ENCODE peak calls at places on chromosome 20, in five cellular contexts. Z is SK-N-SH, V is GM12878, T is HepG2, N is K562. O is an unnamed sample.

GRCh38 chr20:58479666-58480454 is 35.3 kb downstream of the APCDD1L start:
- DNase-seq in V (no peak), Z (no peak), N (no peak), T (no peak), O (no peak)

GRCh38 chr20:22586645-22587310 is 2.4 kb upstream of the FOXA2 start:
- DNase-seq in T (peak), N (peak), V (no peak), Z (peak), O (no peak)

GRCh38 chr20:37443596-37443995 is 77.5 kb upstream of the NNAT start:
- DNase-seq in N (no peak), Z (no peak), V (no peak), T (no peak), O (no peak)

GRCh38 chr20:25147716-25148115 is 47.8 kb upstream of the ENTPD6 start:
- DNase-seq in V (no peak), T (no peak), Z (no peak), N (no peak), O (no peak)

GRCh38 chr20:46710149-46710913 is 882 bp downstream of the SLC2A10 start:
- DNase-seq in T (no peak), V (no peak), Z (no peak), N (no peak), O (no peak)

GRCh38 chr20:5297280-5298004 is 19.3 kb downstream of the PROKR2 start:
- DNase-seq in T (peak), Z (peak), N (no peak), V (no peak), O (no peak)

GRCh38 chr20:9241721-9242427 is 173.0 kb downstream of the PLCB4 start:
- DNase-seq in Z (no peak), N (no peak), T (no peak), V (no peak), O (no peak)

GRCh38 chr20:44780226-44780625 is 30.1 kb downstream of the RIMS4 start:
- DNase-seq in T (peak), Z (no peak), N (peak), V (no peak), O (no peak)

GRCh38 chr20:36854343-36855240 is 21.3 kb upstream of the TLDC2 start:
- DNase-seq in T (no peak), Z (no peak), N (no peak), V (no peak), O (no peak)

GRCh38 chr20:19785173-19785799 is 27.2 kb downstream of the RIN2 start:
- DNase-seq in V (no peak), T (no peak), N (no peak), Z (no peak), O (no peak)

GRCh38 chr20:25011261-25011660 is 18.7 kb upstream of the APMAP start:
- DNase-seq in T (no peak), Z (no peak), N (no peak), V (no peak), O (no peak)

GRCh38 chr20:717817-718216 is 42.2 kb upstream of the SCRT2 start:
- DNase-seq in V (no peak), T (no peak), N (no peak), Z (no peak), O (no peak)

GRCh38 chr20:63373996-63374395 is 12.8 kb upstream of the CHRNA4 start:
- DNase-seq in N (no peak), V (no peak), T (no peak), Z (no peak), O (no peak)

GRCh38 chr20:63374532-63374931 is 13.4 kb upstream of the CHRNA4 start:
- DNase-seq in Z (no peak), N (no peak), V (no peak), T (no peak), O (no peak)

GRCh38 chr20:63371346-63371865 is 10.3 kb upstream of the CHRNA4 start:
- DNase-seq in N (no peak), V (no peak), Z (no peak), T (no peak), O (no peak)

GRCh38 chr20:63375438-63375837 is 14.3 kb upstream of the CHRNA4 start:
- DNase-seq in V (no peak), N (no peak), Z (no peak), T (no peak), O (no peak)

DNA sequence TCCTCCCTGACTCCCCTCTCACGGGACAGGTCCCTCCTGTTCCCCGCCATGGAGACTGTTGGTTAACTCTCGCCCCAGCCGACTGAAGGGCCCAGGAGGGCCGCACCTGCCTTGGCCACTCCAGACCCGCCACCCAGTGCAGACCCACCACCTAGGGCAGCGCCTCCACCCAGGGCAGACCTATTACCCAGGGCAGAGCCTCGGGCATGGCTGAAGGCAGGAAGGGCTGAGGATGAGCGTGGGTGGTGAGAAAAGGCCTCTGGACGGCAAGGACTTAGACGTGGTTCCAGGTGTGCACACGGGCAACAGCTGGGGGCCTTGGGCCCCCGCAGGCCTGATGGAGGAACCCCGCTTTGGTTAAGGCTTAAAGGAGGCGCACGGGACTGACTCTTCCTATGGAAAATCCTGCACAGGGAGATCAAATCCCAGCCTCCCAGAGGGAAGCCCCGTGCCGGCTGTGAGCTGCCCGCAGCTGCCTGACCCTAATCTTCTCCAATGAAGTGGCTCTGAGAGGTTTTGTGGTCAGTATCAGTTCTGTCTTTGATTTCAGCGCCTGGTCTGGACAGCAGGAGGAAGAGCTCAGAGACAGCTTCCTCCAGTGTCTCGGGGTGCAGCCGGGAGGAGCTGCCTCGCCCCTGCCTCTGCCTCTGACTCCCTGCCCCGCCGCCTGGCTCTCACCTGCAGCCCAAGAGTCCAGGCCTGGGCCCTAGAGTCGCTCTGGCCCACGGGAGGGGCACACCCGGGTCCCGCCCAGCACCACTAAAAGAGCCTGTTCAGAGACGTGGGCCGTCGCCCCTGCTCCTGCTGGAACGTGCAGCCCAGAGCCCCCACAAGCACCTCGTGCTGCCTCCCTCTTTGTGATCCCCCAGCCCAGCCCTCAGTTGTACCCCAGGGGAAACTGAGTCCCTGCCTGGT is 12.1 kb upstream of the CHRNA4 start:
- DNase-seq in T (no peak), V (no peak), N (no peak), Z (no peak), O (no peak)
- TF ChIP-seq ZBTB33 in T (no peak), V (no peak), N (no peak), Z (no peak), O (no peak)

DNA sequence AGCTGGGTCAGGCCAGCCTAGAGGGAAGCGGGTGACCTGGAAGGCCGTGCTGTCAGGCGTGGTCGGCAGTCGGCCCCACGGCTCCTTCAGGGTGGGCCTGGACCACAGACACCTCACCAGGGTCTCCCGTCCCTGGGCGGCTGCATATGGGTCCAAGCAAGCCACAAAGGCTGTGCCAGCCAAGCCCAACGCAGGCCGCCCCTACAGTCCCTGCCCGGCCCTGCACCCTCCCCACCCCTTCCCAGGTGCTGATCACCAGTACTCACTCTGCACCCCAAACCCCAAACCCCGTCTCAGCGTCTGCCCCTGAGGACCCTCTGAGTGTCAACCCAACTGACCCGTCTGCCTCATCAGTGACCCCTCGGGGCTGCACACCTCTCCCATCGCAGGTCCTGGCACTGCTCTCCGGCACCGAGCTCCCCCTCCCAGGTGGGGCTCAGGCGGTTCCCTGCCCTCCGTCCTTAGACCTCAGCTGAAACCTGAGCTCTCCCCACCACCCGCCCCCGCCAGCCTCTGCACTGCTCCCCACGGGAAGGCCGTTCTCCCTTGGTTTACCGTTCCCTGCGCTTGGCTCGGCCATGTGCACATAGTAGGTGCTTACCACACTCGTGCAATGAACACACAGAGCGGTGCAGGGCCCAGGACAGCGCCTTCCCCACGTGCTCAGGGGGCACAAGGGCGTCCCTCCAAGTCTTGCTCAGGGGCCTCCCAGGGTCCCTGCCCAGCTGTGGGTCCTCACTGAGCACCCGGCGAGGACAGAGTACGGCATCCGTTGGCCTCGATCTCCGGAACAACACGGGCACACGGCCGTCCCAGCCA is 1.4 kb upstream of the PPDPF start:
- DNase-seq in V (no peak), Z (peak), N (no peak), T (no peak), O (no peak)
- TF ChIP-seq ZBTB33 in V (no peak), Z (no peak), N (no peak), T (no peak), O (no peak)

GRCh38 chr20:42604998-42605970 is 584.4 kb downstream of the PTPRT start:
- DNase-seq in V (no peak), T (no peak), Z (no peak), N (no peak), O (no peak)
- TF ChIP-seq ZBTB33 in V (no peak), T (no peak), Z (no peak), N (no peak), O (no peak)

DNA sequence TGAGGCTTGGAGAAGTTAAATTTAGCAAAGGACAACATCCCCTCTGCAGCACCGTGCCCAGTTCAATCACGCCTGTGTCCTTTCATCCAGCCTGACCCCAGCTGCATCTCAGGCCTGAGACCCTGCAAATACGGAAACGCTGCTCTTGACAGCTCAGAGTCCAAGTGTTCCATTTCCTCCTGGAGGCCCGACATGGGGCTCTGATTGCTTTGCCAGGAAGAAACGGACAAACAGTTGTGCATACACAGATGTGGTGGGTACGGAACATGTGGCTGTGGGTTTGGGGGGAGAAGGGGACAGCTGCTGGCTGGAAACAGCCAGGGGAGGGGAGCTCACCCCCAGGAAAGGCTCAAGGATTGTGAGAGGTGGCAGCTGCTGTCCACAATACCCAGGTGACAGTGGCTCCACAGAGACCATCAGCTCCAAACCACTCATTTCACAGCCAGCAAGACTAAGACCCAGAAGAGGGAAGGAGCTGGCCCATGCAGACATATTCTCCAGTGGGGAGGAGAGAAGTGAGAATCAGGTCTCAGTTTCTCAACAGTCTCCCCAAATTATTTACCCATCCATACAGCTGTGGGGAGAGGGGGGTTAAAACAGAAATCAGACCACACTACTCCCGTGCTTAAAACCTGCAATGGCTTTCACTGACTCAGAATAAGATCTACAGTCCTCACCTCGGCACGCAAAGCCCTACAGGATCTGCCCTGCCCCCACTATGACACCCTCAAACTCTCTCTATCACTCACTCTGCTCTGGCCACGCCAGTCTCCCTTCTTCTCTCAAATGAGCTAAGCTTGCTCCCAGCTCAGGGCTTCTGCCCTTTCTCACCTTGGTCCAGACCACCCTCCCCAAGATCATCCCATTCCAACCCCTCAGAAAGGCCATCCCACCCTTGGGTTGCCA is 89.1 kb downstream of the PREX1 start:
- DNase-seq in T (peak), N (no peak), Z (no peak), V (peak), O (no peak)
- TF ChIP-seq ZBTB33 in T (peak), N (no peak), Z (no peak), V (peak), O (no peak)

GRCh38 chr20:34350095-34350494 is 13.0 kb upstream of the ITCH start:
- DNase-seq in V (no peak), Z (no peak), T (no peak), N (no peak), O (no peak)
- TF ChIP-seq ZBTB33 in V (no peak), Z (no peak), T (no peak), N (no peak), O (no peak)

GRCh38 chr20:32282461-32282860 is 5.0 kb downstream of the KIF3B start:
- DNase-seq in V (no peak), N (no peak), T (no peak), Z (no peak), O (no peak)

GRCh38 chr20:32285082-32285620 is 7.7 kb downstream of the KIF3B start:
- DNase-seq in N (no peak), T (no peak), Z (no peak), V (peak), O (no peak)

GRCh38 chr20:32285621-32286334 is 8.3 kb downstream of the KIF3B start:
- DNase-seq in Z (no peak), N (peak), V (peak), T (no peak), O (no peak)

GRCh38 chr20:32278199-32278643 is 770 bp downstream of the KIF3B start:
- DNase-seq in T (no peak), V (peak), Z (no peak), N (no peak), O (no peak)

GRCh38 chr20:32281711-32282110 is 4.3 kb downstream of the KIF3B start:
- DNase-seq in N (no peak), V (no peak), Z (no peak), T (no peak), O (no peak)
- TF ChIP-seq ZBTB33 in N (no peak), V (no peak), Z (no peak), T (no peak), O (no peak)

GRCh38 chr20:13877789-13878188 is 93.0 kb downstream of the NDUFAF5 start:
- DNase-seq in V (no peak), N (no peak), Z (no peak), T (no peak), O (no peak)

GRCh38 chr20:13870349-13870748 is 85.5 kb downstream of the NDUFAF5 start:
- DNase-seq in T (peak), N (peak), Z (no peak), V (no peak), O (no peak)

GRCh38 chr20:13875265-13875811 is 90.5 kb downstream of the NDUFAF5 start:
- DNase-seq in T (no peak), Z (no peak), N (no peak), V (no peak), O (no peak)

GRCh38 chr20:13874269-13875158 is 89.7 kb downstream of the NDUFAF5 start:
- DNase-seq in T (no peak), N (no peak), Z (no peak), V (no peak), O (no peak)

DNA sequence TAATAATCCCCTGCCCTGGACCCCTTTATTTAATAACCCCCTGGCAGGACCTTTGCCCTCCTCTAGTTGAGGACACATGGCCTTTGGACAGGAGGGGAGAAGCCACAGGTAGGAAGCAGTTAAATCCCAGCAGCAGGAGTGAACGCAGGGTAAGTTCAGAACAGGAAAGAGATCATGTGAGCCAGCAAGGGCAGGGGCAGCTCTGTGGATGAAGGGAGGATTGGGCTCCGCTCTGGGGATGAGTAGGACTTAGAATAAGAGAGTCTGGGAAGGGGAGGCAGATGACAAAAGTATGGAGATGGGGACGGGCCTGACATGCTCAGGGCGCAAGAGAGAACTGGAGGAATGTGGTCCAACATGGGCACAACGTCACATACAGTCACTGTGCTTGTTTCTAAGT is 89.0 kb downstream of the NDUFAF5 start:
- DNase-seq in Z (no peak), V (no peak), T (no peak), N (no peak), O (no peak)
- TF ChIP-seq ZBTB33 in Z (no peak), V (no peak), T (no peak), N (no peak), O (no peak)

DNA sequence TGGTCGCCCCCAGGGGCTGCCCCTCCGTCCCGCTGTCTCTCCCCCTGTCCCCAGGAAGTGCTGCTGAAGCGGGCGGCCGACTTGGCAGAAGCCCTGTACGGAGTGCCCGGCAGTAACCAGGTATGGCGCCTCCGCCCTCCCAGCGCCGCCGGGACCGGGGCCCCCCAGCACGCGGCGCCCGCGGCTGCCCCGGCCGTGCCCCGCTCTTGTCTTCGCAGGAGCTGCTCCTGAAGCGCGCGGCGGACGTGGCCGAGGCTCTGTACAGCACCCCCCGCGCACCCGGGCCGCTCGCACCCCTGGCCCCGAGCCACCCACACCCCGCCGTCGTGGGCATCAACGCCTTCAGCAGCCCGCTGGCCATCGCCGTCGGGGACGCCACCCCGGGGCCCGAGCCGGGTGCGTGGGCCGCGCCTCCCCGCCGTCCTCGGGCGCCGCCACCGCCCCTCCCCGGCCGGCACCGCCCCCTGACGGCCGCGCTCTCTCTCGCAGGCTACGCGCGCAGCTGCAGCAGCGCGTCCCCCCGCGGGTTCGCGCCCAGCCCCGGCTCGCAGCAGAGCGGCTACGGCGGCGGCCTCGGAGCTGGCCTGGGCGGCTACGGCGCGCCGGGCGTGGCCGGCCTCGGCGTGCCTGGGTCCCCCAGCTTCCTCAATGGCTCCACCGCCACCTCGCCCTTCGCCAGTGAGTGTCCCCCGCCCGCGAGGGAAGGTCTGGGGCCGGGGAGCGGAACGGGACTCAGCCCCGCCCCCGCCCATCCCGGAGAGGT is 48.4 kb downstream of the CPXM1 start:
- DNase-seq in V (no peak), Z (no peak), N (peak), T (no peak), O (no peak)
- TF ChIP-seq ZBTB33 in V (no peak), Z (no peak), N (peak), T (no peak), O (no peak)

O was measured in HCT116.